ENCODE peak calls at places on chromosomes 16 and 17, in seven cellular contexts. H is H54, V is LHCN-M2, O is ovary, E is HT-29, A is GF-D8, J is mucosa of gallbladder. N is an unnamed sample.

GRCh38 chr17:28720247-28720996 is 637 bp downstream of the RPL23A start:
- DNase-seq in J (no peak), H (no peak), A (no peak), E (peak; percentile 56), V (no peak), O (no peak), N (no peak)

GRCh38 chr17:77853208-77853977 is 105.1 kb upstream of the TNRC6C start:
- DNase-seq in V (no peak), O (no peak), E (no peak), J (no peak), H (no peak), A (no peak), N (no peak)

GRCh38 chr17:41511130-41511529 is 5.7 kb upstream of the KRT13 start:
- DNase-seq in A (no peak), E (peak; percentile 37), V (no peak), O (no peak), H (no peak), J (no peak), N (no peak)

GRCh38 chr17:38706625-38707298 is 1.7 kb downstream of the MLLT6 start:
- DNase-seq in O (no peak), V (no peak), E (peak; percentile 72), J (no peak), A (no peak), H (no peak), N (no peak)

GRCh38 chr16:972316-973002 is 1.7 kb upstream of the LMF1 start:
- DNase-seq in E (no peak), A (no peak), H (no peak), O (peak; percentile 15), J (no peak), V (no peak), N (no peak)

GRCh38 chr16:72635104-72635503 is 412.8 kb downstream of the ZFHX3 start:
- DNase-seq in H (no peak), O (no peak), J (no peak), E (no peak), A (no peak), V (no peak), N (no peak)

GRCh38 chr17:18859256-18859655 is 1.3 kb downstream of the PRPSAP2 start:
- DNase-seq in H (no peak), E (no peak), A (no peak), V (no peak), J (no peak), O (no peak), N (no peak)

GRCh38 chr17:81923302-81924260 is 4.0 kb downstream of the MAFG start:
- DNase-seq in J (peak; percentile 81), O (peak; percentile 75), H (peak; percentile 96), E (peak; percentile 89), A (peak; percentile 87), V (peak; percentile 80), N (peak; percentile 89)

GRCh38 chr16:57355898-57356414 is 2.6 kb upstream of the CCL22 start:
- DNase-seq in V (no peak), J (no peak), A (no peak), E (no peak), O (no peak), H (no peak), N (no peak)

GRCh38 chr17:82647593-82648164 is 565 bp downstream of the WDR45B start:
- DNase-seq in O (peak; percentile 62), J (no peak), V (no peak), E (peak; percentile 40), A (no peak), H (peak; percentile 53), N (peak; percentile 23)

GRCh38 chr17:20174588-20175265 is 165.6 kb downstream of the SPECC1 start:
- DNase-seq in V (peak; percentile 84), E (no peak), J (no peak), O (no peak), H (peak; percentile 82), A (no peak), N (peak; percentile 83)

GRCh38 chr16:14180431-14181059 is 109.4 kb downstream of the MRTFB start:
- DNase-seq in A (no peak), O (no peak), E (no peak), H (no peak), V (no peak), J (no peak), N (no peak)

GRCh38 chr16:2531696-2532493 is 687 bp upstream of the CEMP1 start:
- DNase-seq in O (peak; percentile 99), V (peak; percentile 96), J (peak; percentile 98), A (peak; percentile 82), E (peak; percentile 95), H (peak; percentile 97), N (peak; percentile 91)

GRCh38 chr17:76678330-76678729 is 32.4 kb downstream of the MXRA7 start:
- DNase-seq in O (no peak), E (no peak), J (no peak), V (no peak), A (no peak), H (no peak), N (no peak)

GRCh38 chr17:29682054-29682453 is 59.3 kb upstream of the CORO6 start:
- DNase-seq in H (no peak), J (no peak), A (peak; percentile 61), E (no peak), O (no peak), V (peak; percentile 37), N (no peak)

GRCh38 chr17:79614248-79614647 is 3.4 kb upstream of the RBFOX3 start:
- DNase-seq in A (no peak), O (no peak), V (no peak), J (no peak), H (no peak), E (no peak), N (no peak)

GRCh38 chr17:71071837-71072236 is 902.5 kb downstream of the KCNJ2 start:
- DNase-seq in O (no peak), H (peak; percentile 64), E (peak; percentile 59), V (peak; percentile 98), J (no peak), A (no peak), N (peak; percentile 94)

GRCh38 chr16:51831595-51832352 is 680.7 kb upstream of the SALL1 start:
- DNase-seq in A (no peak), V (no peak), O (no peak), E (no peak), H (no peak), J (no peak), N (no peak)

GRCh38 chr16:12764813-12765212 is 38.9 kb downstream of the CPPED1 start:
- DNase-seq in J (peak; percentile 14), A (no peak), O (no peak), H (no peak), V (no peak), E (no peak), N (no peak)

GRCh38 chr16:68800257-68800875 is 43.0 kb upstream of the TANGO6 start:
- DNase-seq in V (peak; percentile 74), J (peak; percentile 59), H (peak; percentile 59), A (peak; percentile 26), E (peak; percentile 85), O (peak; percentile 81), N (peak; percentile 83)

GRCh38 chr17:36469733-36470132 is 16.7 kb upstream of the ZNHIT3 start:
- DNase-seq in H (no peak), E (no peak), O (no peak), V (no peak), J (no peak), A (no peak), N (no peak)

GRCh38 chr17:67753026-67753425 is 35.3 kb downstream of the NOL11 start:
- DNase-seq in E (no peak), J (no peak), H (no peak), O (no peak), A (no peak), V (no peak), N (no peak)

GRCh38 chr16:49890876-49891275 is 35.0 kb upstream of the ZNF423 start:
- DNase-seq in E (peak; percentile 13), J (peak; percentile 32), A (no peak), V (no peak), H (no peak), O (no peak), N (no peak)

GRCh38 chr17:39101139-39101538 is 50.3 kb downstream of the PLXDC1 start:
- DNase-seq in V (no peak), H (no peak), E (no peak), O (peak; percentile 65), J (no peak), A (no peak), N (no peak)

GRCh38 chr17:76369804-76370203 is 14.6 kb upstream of the SPHK1 start:
- DNase-seq in J (no peak), E (no peak), H (no peak), A (no peak), O (no peak), V (no peak), N (no peak)

GRCh38 chr16:2062801-2063200 is 15.0 kb downstream of the TSC2 start:
- DNase-seq in E (no peak), J (no peak), A (no peak), V (no peak), H (no peak), O (no peak), N (no peak)

GRCh38 chr17:32813021-32813420 is 63.9 kb downstream of the MYO1D start:
- DNase-seq in V (peak; percentile 63), O (no peak), H (no peak), E (no peak), A (no peak), J (no peak), N (no peak)

GRCh38 chr17:2835791-2836190 is 39.6 kb downstream of the RAP1GAP2 start:
- DNase-seq in E (no peak), H (no peak), V (no peak), A (no peak), J (no peak), O (no peak), N (no peak)

GRCh38 chr16:75899163-75899562 is 172.9 kb upstream of the CPHXL start:
- DNase-seq in J (no peak), V (no peak), E (no peak), H (no peak), O (no peak), A (no peak), N (no peak)

GRCh38 chr17:48719642-48720262 is 2.6 kb downstream of the PRAC1 start:
- DNase-seq in E (no peak), J (no peak), V (no peak), H (no peak), O (no peak), A (no peak), N (no peak)

GRCh38 chr16:706189-707061 is 824 bp upstream of the FBXL16 start:
- DNase-seq in E (no peak), V (no peak), A (no peak), O (no peak), H (no peak), J (no peak), N (no peak)

N was measured in PC-9.